ENCODE peak calls at places on chromosome 11, in five cellular contexts. S, A, L, H and R are unnamed samples.

GRCh38 chr11:58573451-58574104 is 2.1 kb downstream of the LPXN start:
- DNase-seq in L (peak; percentile 22), A (peak; percentile 69), H (no peak), S (peak; percentile 87), R (peak; percentile 85)

GRCh38 chr11:82937554-82937953 is 36.0 kb downstream of the DDIAS start:
- DNase-seq in A (no peak), L (no peak), H (no peak), S (no peak), R (no peak)

GRCh38 chr11:1225386-1226225 is 2.7 kb downstream of the MUC5B start:
- DNase-seq in S (no peak), L (no peak), H (no peak), A (no peak), R (no peak)

GRCh38 chr11:116035972-116036371 is 531.8 kb upstream of the CADM1 start:
- DNase-seq in L (no peak), A (no peak), S (no peak), H (no peak), R (no peak)

GRCh38 chr11:115606223-115607220 is 102.3 kb upstream of the CADM1 start:
- DNase-seq in L (no peak), S (peak; percentile 86), H (no peak), A (peak; percentile 27), R (peak; percentile 75)

GRCh38 chr11:8765294-8765693 is 82.7 kb downstream of the RPL27A start:
- DNase-seq in S (peak; percentile 89), H (no peak), L (no peak), A (peak; percentile 5), R (peak; percentile 71)

GRCh38 chr11:6259638-6260019 is at the start of gene CCKBR:
- DNase-seq in H (no peak), A (no peak), L (no peak), S (no peak), R (no peak)

GRCh38 chr11:11931461-11932055 is 76.9 kb downstream of the DKK3 start:
- DNase-seq in L (no peak), H (no peak), S (peak; percentile 68), A (peak; percentile 44), R (peak; percentile 91)

GRCh38 chr11:12229450-12230229 is 119.2 kb downstream of the MICAL2 start:
- DNase-seq in L (no peak), S (no peak), H (no peak), A (no peak), R (no peak)

GRCh38 chr11:72780291-72781062 is 13.4 kb downstream of the STARD10 start:
- DNase-seq in H (no peak), S (no peak), A (no peak), L (no peak), R (no peak)

GRCh38 chr11:111631666-111632039 is 29.4 kb downstream of the SIK2 start:
- DNase-seq in A (no peak), S (peak; percentile 89), L (no peak), H (no peak), R (peak; percentile 89)

GRCh38 chr11:19286411-19286810 is 45.7 kb upstream of the E2F8 start:
- DNase-seq in L (no peak), A (no peak), S (no peak), H (no peak), R (no peak)

GRCh38 chr11:102177126-102177525 is 66.9 kb downstream of the YAP1 start:
- DNase-seq in S (no peak), L (no peak), A (no peak), H (no peak), R (no peak)

GRCh38 chr11:78338138-78338537 is 79.5 kb downstream of the GAB2 start:
- DNase-seq in L (no peak), S (no peak), A (no peak), H (no peak), R (no peak)

GRCh38 chr11:47518212-47518959 is 34.5 kb downstream of the CELF1 start:
- DNase-seq in S (no peak), H (no peak), A (no peak), L (no peak), R (no peak)

GRCh38 chr11:107840120-107840479 is 18.5 kb downstream of the SLC35F2 start:
- DNase-seq in A (no peak), S (no peak), H (no peak), L (no peak), R (no peak)

GRCh38 chr11:76698321-76699043 is 27.9 kb upstream of the LRRC32 start:
- DNase-seq in S (no peak), L (no peak), H (peak; percentile 43), A (no peak), R (no peak)

GRCh38 chr11:68128682-68129327 is 7.6 kb upstream of the CHKA start:
- DNase-seq in S (peak; percentile 86), A (peak; percentile 77), L (no peak), H (no peak), R (peak; percentile 38)

GRCh38 chr11:1224491-1225385 is 1.9 kb downstream of the MUC5B start:
- DNase-seq in L (no peak), H (no peak), A (no peak), S (no peak), R (no peak)

GRCh38 chr11:118437736-118438125 is 1.4 kb downstream of the KMT2A start:
- DNase-seq in A (peak; percentile 17), H (no peak), S (peak; percentile 15), L (no peak), R (peak; percentile 77)

GRCh38 chr11:123797065-123797940 is 8.8 kb downstream of the OR6M1 start:
- DNase-seq in S (no peak), H (no peak), A (no peak), L (no peak), R (no peak)

GRCh38 chr11:69361466-69361865 is 67.5 kb downstream of the MYEOV start:
- DNase-seq in A (no peak), S (no peak), L (no peak), H (no peak), R (no peak)

GRCh38 chr11:111213256-111213655 is 32.3 kb upstream of the POU2AF2 start:
- DNase-seq in L (no peak), S (peak; percentile 59), A (no peak), H (no peak), R (no peak)

GRCh38 chr11:8740156-8740555 is 57.6 kb downstream of the RPL27A start:
- DNase-seq in L (no peak), S (no peak), H (no peak), A (no peak), R (no peak)

GRCh38 chr11:67365756-67366384 is 7.5 kb downstream of the CLCF1 start:
- DNase-seq in L (no peak), H (no peak), A (peak; percentile 49), S (no peak), R (no peak)

DNA sequence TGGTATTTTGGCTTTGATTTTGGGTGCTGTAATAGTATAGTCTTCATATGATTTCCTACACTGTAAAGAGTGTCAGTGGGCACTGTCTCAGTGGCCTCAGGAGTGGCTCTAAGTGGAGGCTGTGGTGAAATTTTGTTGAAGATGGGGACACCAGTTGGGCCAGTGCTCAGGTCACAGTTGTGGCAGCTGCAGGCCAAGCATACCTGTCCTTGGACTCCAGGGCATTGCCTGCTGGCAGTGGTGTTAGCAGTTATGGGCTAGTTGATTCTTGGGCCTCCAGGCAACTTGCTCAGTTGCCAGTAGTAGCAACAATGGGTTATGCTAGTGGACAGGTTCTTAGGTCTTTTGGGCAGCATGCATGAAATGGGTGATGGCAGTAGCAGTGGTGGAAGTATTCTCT is 39.2 kb upstream of the SLC22A25 start:
- DNase-seq in L (no peak), S (no peak), A (no peak), H (no peak), R (no peak)
- H3K4me3 ChIP-seq in L (no peak overlapping the region), S (no peak overlapping the region), A (no peak overlapping the region), H (no peak overlapping the region), R (no peak overlapping the region)

DNA sequence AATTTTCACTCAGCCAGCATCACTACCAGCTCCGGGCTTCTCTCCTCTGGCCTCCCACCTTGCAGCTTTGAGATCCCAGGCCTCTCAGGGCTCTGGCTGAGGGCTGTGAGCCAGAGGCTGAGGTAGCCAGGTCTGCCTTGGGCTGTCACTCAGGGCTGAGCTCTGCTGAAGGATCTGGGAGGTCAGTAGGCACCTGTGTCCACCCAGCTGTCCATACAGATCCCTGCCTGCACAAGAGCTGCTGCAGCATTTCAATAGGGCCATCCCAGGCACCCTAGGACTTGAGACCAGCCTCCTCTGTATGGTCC is 12.6 kb downstream of the KCNQ1OT1 start:
- DNase-seq in A (peak; percentile 12), H (no peak), S (no peak), L (no peak), R (no peak)
- H3K4me1 ChIP-seq in A (no peaks in the 10 kb centered on the region), H (peaks cover 39% of the 10 kb centered on the region), S (no peaks in the 10 kb centered on the region), L (no peaks in the 10 kb centered on the region), R (peaks cover 6% of the 10 kb centered on the region)

GRCh38 chr11:121478226-121478894 is 25.6 kb upstream of the SORL1-AS1 start:
- DNase-seq in S (no peak), L (no peak), H (no peak), A (no peak), R (no peak)
- H3K4me3 ChIP-seq in S (no peak overlapping the region), L (no peak overlapping the region), H (no peak overlapping the region), A (no peak overlapping the region), R (no peak overlapping the region)

GRCh38 chr11:73995247-73995646 is 12.6 kb upstream of the UCP2 start:
- DNase-seq in S (no peak), A (no peak), H (no peak), L (no peak), R (no peak)
- H3K4me1 ChIP-seq in S (no peaks in the 10 kb centered on the region), A (no peaks in the 10 kb centered on the region), H (peaks cover 2% of the 10 kb centered on the region), L (no peaks in the 10 kb centered on the region), R (no peaks in the 10 kb centered on the region)

GRCh38 chr11:104774578-104774977 is 123.7 kb downstream of the CASP12 start:
- DNase-seq in L (no peak), A (no peak), H (no peak), S (no peak), R (no peak)

GRCh38 chr11:104776501-104777170 is 121.6 kb downstream of the CASP12 start:
- DNase-seq in L (no peak), S (peak; percentile 36), H (no peak), A (no peak), R (no peak)

GRCh38 chr11:104771782-104772181 is 126.5 kb downstream of the CASP12 start:
- DNase-seq in A (no peak), H (no peak), L (no peak), S (no peak), R (no peak)

DNA sequence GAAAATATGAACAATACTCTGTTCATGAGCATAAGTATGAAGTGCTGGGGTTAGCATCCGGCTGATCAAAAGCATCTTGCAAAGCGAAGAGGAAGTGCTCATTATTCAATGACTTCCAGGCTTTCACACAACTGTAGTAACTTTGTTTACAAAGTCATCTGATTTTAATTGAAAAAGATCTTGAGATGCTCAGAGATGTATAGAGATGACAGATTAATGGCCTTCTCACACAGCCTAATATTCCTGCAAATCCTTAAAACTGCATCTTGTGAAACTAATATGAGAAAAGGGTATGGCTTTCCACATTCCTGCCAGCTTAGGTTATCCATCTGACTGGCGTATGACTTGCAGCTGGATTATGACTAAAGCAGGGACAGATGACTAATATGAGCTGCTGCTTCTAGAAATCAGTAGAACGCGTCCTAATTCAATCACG is 125.4 kb downstream of the CASP12 start:
- DNase-seq in L (peak; percentile 69), A (no peak), S (peak; percentile 95), H (no peak), R (peak; percentile 92)
- H3K4me3 ChIP-seq in L (no peak overlapping the region), A (no peak overlapping the region), S (no peak overlapping the region), H (no peak overlapping the region), R (peak overlapping the region; percentile 4)

GRCh38 chr11:114120606-114121005 is 61.1 kb downstream of the ZBTB16 start:
- DNase-seq in A (no peak), S (no peak), H (no peak), L (no peak), R (no peak)
- H3K4me1 ChIP-seq in A (no peaks in the 10 kb centered on the region), S (no peaks in the 10 kb centered on the region), H (no peaks in the 10 kb centered on the region), L (no peaks in the 10 kb centered on the region), R (peaks cover 66% of the 10 kb centered on the region)